ENCODE peak calls at places on chromosomes 4 and X, in five cellular contexts. I is mesothelial cell of epicardium, T is mammary epithelial cell, E is NCI-H460, Q is NCI-H446. P is an unnamed sample.

GRCh38 chr4:187183351-187183750 is 459.7 kb upstream of the FAT1 start:
- DNase-seq in I (no peak), E (no peak), T (no peak), Q (no peak), P (no peak)

GRCh38 chrX:80334583-80334982 is 85.7 kb upstream of the TENT5D start:
- DNase-seq in I (no peak), Q (no peak), E (no peak), T (no peak), P (no peak)

GRCh38 chrX:135295238-135295943 is 13.9 kb upstream of the ETDC start:
- DNase-seq in E (no peak), Q (no peak), I (peak), T (no peak), P (no peak)

GRCh38 chrX:39823848-39824247 is 273.9 kb downstream of the BCOR start:
- DNase-seq in Q (no peak), T (no peak), E (no peak), I (no peak), P (no peak)

GRCh38 chr4:3239342-3239741 is 9.6 kb upstream of the MSANTD1 start:
- DNase-seq in Q (no peak), I (no peak), T (no peak), E (no peak), P (no peak)

GRCh38 chr4:121711263-121712000 is 14.7 kb upstream of the ANXA5 start:
- DNase-seq in T (peak), Q (peak), I (peak), E (peak), P (peak)

GRCh38 chr4:187380181-187380581 is 615.4 kb upstream of the ZFP42 start:
- DNase-seq in E (peak), Q (no peak), T (no peak), I (no peak), P (no peak)

GRCh38 chr4:142350886-142351285 is 495.2 kb downstream of the INPP4B start:
- DNase-seq in E (peak), I (no peak), T (no peak), Q (peak), P (no peak)

GRCh38 chr4:2165391-2165790 is 76.5 kb downstream of the HAUS3 start:
- DNase-seq in Q (no peak), T (no peak), E (no peak), I (no peak), P (no peak)